ENCODE peak calls at places on chromosomes 1 and 21, in four cellular contexts. R is AML-193, Q is body of pancreas, A is GM19239. X is an unnamed sample.
A peak's percentile ranks its signal among the peaks of the same experiment; 100 is the strongest.

GRCh38 chr1:202274611-202275010 is 67.1 kb downstream of the UBE2T start:
- DNase-seq in R (peak; percentile 18), Q (no peak), A (peak; percentile 35), X (peak; percentile 20)

GRCh38 chr1:27491748-27492700 is 2.1 kb upstream of the WASF2 start:
- DNase-seq in R (no peak), Q (no peak), A (no peak), X (peak; percentile 35)

GRCh38 chr1:971751-972506 is 5.6 kb downstream of the PLEKHN1 start:
- DNase-seq in R (no peak), Q (no peak), A (no peak), X (no peak)

GRCh38 chr1:53112271-53112774 is 30.1 kb downstream of the SLC1A7 start:
- DNase-seq in R (no peak), Q (no peak), A (no peak), X (no peak)

GRCh38 chr1:88936223-88936523 is 44.8 kb upstream of the GTF2B start:
- DNase-seq in R (no peak), Q (no peak), A (no peak), X (no peak)

GRCh38 chr1:238652346-238652968 is 733.9 kb upstream of the CHRM3 start:
- DNase-seq in R (no peak), Q (no peak), A (no peak), X (no peak)

GRCh38 chr1:19949016-19949415 is 25.6 kb upstream of the PLA2G2E start:
- DNase-seq in R (no peak), Q (no peak), A (no peak), X (no peak)

GRCh38 chr1:166165661-166166399 is 971 bp downstream of the FAM78B start:
- DNase-seq in R (no peak), Q (peak; percentile 27), A (no peak), X (peak; percentile 13)

GRCh38 chr1:237250055-237250454 is 208.1 kb downstream of the RYR2 start:
- DNase-seq in R (no peak), Q (no peak), A (no peak), X (no peak)

GRCh38 chr1:87131809-87132663 is 196.6 kb upstream of the LMO4 start:
- DNase-seq in R (peak; percentile 61), Q (peak; percentile 81), A (peak; percentile 85), X (peak; percentile 79)

GRCh38 chr1:5622412-5622811 is 369.8 kb downstream of the NPHP4 start:
- DNase-seq in R (no peak), Q (no peak), A (no peak), X (no peak)

GRCh38 chr1:998905-999796 is 746 bp downstream of the HES4 start:
- DNase-seq in R (no peak), Q (peak; percentile 32), A (no peak), X (no peak)

GRCh38 chr1:178465011-178465410 is 31.8 kb downstream of the CLEC20A start:
- DNase-seq in R (no peak), Q (no peak), A (no peak), X (no peak)

GRCh38 chr1:1529321-1529720 is 11.1 kb downstream of the TMEM240 start:
- DNase-seq in R (no peak), Q (no peak), A (no peak), X (no peak)

GRCh38 chr21:46054031-46054430 is 43.9 kb upstream of the COL6A2 start:
- DNase-seq in R (no peak), Q (no peak), A (no peak), X (no peak)

GRCh38 chr1:35845766-35846165 is 37.2 kb upstream of the AGO1 start:
- DNase-seq in R (no peak), Q (no peak), A (no peak), X (no peak)

GRCh38 chr1:57188169-57188568 is 222.4 kb upstream of the C8B start:
- DNase-seq in R (no peak), Q (no peak), A (no peak), X (no peak)

GRCh38 chr1:166974647-166975345 is 544 bp downstream of the ILDR2 start:
- DNase-seq in R (peak; percentile 12), Q (no peak), A (no peak), X (no peak)

GRCh38 chr1:10431065-10431730 is 965 bp downstream of the CENPS start:
- DNase-seq in R (peak; percentile 23), Q (no peak), A (no peak), X (no peak)

GRCh38 chr1:10965621-10966226 is 46.7 kb upstream of the TARDBP start:
- DNase-seq in R (peak; percentile 34), Q (peak; percentile 55), A (no peak), X (peak; percentile 44)

GRCh38 chr1:16158993-16159831 is 3.3 kb upstream of the EPHA2 start:
- DNase-seq in R (no peak), Q (no peak), A (no peak), X (peak; percentile 62)

GRCh38 chr1:201949491-201949890 is 3.1 kb upstream of the LMOD1 start:
- DNase-seq in R (no peak), Q (no peak), A (no peak), X (no peak)

GRCh38 chr1:27109103-27109822 is 45.7 kb downstream of the SLC9A1 start:
- DNase-seq in R (peak; percentile 42), Q (no peak), A (no peak), X (peak; percentile 58)

GRCh38 chr21:46667191-46667734 is 31.8 kb downstream of the PRMT2 start:
- DNase-seq in R (no peak), Q (no peak), A (no peak), X (no peak)

GRCh38 chr1:58901008-58901407 is 117.2 kb upstream of the JUN start:
- DNase-seq in R (no peak), Q (peak; percentile 60), A (no peak), X (no peak)

GRCh38 chr21:43864806-43865470 is at the start of gene AGPAT3:
- DNase-seq in R (no peak), Q (no peak), A (peak; percentile 65), X (no peak)

GRCh38 chr1:47755368-47755990 is 241.7 kb downstream of the TRABD2B start:
- DNase-seq in R (peak; percentile 32), Q (no peak), A (peak; percentile 53), X (peak; percentile 63)

GRCh38 chr1:63797056-63797726 is 23.4 kb downstream of the ROR1 start:
- DNase-seq in R (no peak), Q (no peak), A (no peak), X (no peak)

GRCh38 chr1:43706598-43707190 is 642 bp upstream of the ST3GAL3 start:
- DNase-seq in R (peak; percentile 34), Q (peak; percentile 16), A (peak; percentile 22), X (peak; percentile 22)

GRCh38 chr1:202586018-202586821 is 124.0 kb downstream of the SYT2 start:
- DNase-seq in R (no peak), Q (peak; percentile 40), A (peak; percentile 28), X (peak; percentile 25)

GRCh38 chr1:201954263-201955008 is 867 bp upstream of the TIMM17A start:
- DNase-seq in R (no peak), Q (no peak), A (no peak), X (no peak)

GRCh38 chr1:167482184-167482583 is 36.1 kb downstream of the CD247 start:
- DNase-seq in R (no peak), Q (no peak), A (no peak), X (no peak)

GRCh38 chr1:43539726-43540434 is 9.2 kb downstream of the PTPRF start:
- DNase-seq in R (no peak), Q (no peak), A (no peak), X (no peak)

GRCh38 chr1:109046671-109047070 is 4.8 kb upstream of the WDR47 start:
- DNase-seq in R (no peak), Q (no peak), A (no peak), X (no peak)

GRCh38 chr21:39467746-39468145 is 16.0 kb downstream of the SH3BGR start:
- DNase-seq in R (no peak), Q (no peak), A (no peak), X (no peak)

GRCh38 chr1:217272385-217272784 is 358.5 kb downstream of the GPATCH2 start:
- DNase-seq in R (no peak), Q (no peak), A (no peak), X (no peak)

GRCh38 chr1:233549917-233550316 is 64.0 kb upstream of the KCNK1 start:
- DNase-seq in R (no peak), Q (no peak), A (no peak), X (no peak)

GRCh38 chr1:76035053-76035452 is 39.5 kb upstream of the ST6GALNAC3 start:
- DNase-seq in R (peak; percentile 39), Q (no peak), A (no peak), X (no peak)

GRCh38 chr1:173392895-173393654 is 84.1 kb upstream of the PRDX6 start:
- DNase-seq in R (no peak), Q (no peak), A (no peak), X (no peak)

GRCh38 chr1:224747578-224747977 is 131.5 kb downstream of the CNIH3 start:
- DNase-seq in R (peak; percentile 70), Q (no peak), A (no peak), X (no peak)

X was measured in transverse colon.